ENCODE peak calls at places on chromosomes 7 and 10, in eight cellular contexts. Q, V, R, U, J, X, I and B are unnamed samples.

GRCh38 chr10:71933651-71934050 is 30.5 kb upstream of the CHST3 start:
- DNase-seq in I (no peak), R (no peak), X (no peak), Q (no peak), J (no peak), V (no peak), U (peak), B (no peak)

GRCh38 chr7:47724335-47724982 is 142.5 kb upstream of the TNS3 start:
- DNase-seq in I (peak), X (no peak), R (no peak), J (peak), V (no peak), Q (peak), U (no peak), B (peak)

GRCh38 chr10:24209421-24209770 is 458 bp downstream of the KIAA1217 start:
- DNase-seq in V (no peak), R (no peak), U (peak), X (no peak), I (no peak), J (no peak), Q (peak), B (peak)

GRCh38 chr7:156255635-156256034 is 384.9 kb upstream of the RNF32 start:
- DNase-seq in U (no peak), I (no peak), Q (no peak), X (no peak), R (no peak), J (no peak), V (no peak), B (no peak)

GRCh38 chr10:37701781-37702493 is 155.5 kb downstream of the ZNF248 start:
- DNase-seq in Q (no peak), R (no peak), I (no peak), X (no peak), V (no peak), U (no peak), J (no peak), B (no peak)

GRCh38 chr10:79056361-79056735 is 12.4 kb upstream of the ZMIZ1 start:
- DNase-seq in I (no peak), J (no peak), V (no peak), X (no peak), U (no peak), Q (no peak), R (no peak), B (no peak)

GRCh38 chr10:3801558-3802192 is 16.7 kb upstream of the KLF6 start:
- DNase-seq in J (no peak), Q (no peak), I (no peak), U (no peak), X (no peak), R (no peak), V (no peak), B (no peak)

GRCh38 chr10:126061526-126061925 is 165.2 kb downstream of the FANK1 start:
- DNase-seq in I (no peak), X (no peak), J (no peak), R (no peak), V (no peak), Q (no peak), U (no peak), B (no peak)